ENCODE peak calls at places on chromosomes 3 and 15, in seven cellular contexts. N is H9, K is IMR-90, A is neuronal stem cell, B is H1, C is mesenchymal stem cell, O is trophoblast cell. V is an unnamed sample.

GRCh38 chr15:94844188-94844532 is 612.8 kb downstream of the MCTP2 start:
- DNase-seq in B (no peak), O (no peak), N (no peak), C (no peak), K (no peak), A (peak), V (no peak)

GRCh38 chr3:107921083-107921482 is 169.7 kb downstream of the CD47 start:
- DNase-seq in C (no peak), A (no peak), O (no peak), B (no peak), K (no peak), N (no peak), V (no peak)

GRCh38 chr3:54954019-54954418 is 26.2 kb upstream of the LRTM1 start:
- DNase-seq in O (peak), K (peak), N (peak), B (no peak), A (no peak), C (peak), V (peak)

GRCh38 chr15:86611392-86612040 is 531.8 kb downstream of the AGBL1 start:
- DNase-seq in K (no peak), N (no peak), B (no peak), A (no peak), O (no peak), C (peak), V (peak)

GRCh38 chr15:98421419-98422085 is 226.8 kb upstream of the IGF1R start:
- DNase-seq in O (peak), A (peak), N (peak), C (peak), K (peak), B (peak), V (peak)

GRCh38 chr3:178658694-178659315 is 122.6 kb downstream of the KCNMB2 start:
- DNase-seq in C (no peak), B (no peak), A (no peak), N (no peak), O (peak), K (no peak), V (peak)

GRCh38 chr3:123582315-123582714 is 2.5 kb downstream of the HACD2 start:
- DNase-seq in B (no peak), K (no peak), C (no peak), N (no peak), O (no peak), A (no peak), V (no peak)

GRCh38 chr3:154015307-154015706 is 105.9 kb upstream of the ARHGEF26 start:
- DNase-seq in N (no peak), B (no peak), K (no peak), C (no peak), O (peak), A (no peak), V (no peak)

GRCh38 chr3:27360113-27361078 is 8.8 kb downstream of the NEK10 start:
- DNase-seq in O (no peak), C (peak), A (no peak), K (peak), B (no peak), N (no peak), V (no peak)

GRCh38 chr3:12479919-12480425 is 4.3 kb upstream of the TSEN2 start:
- DNase-seq in O (peak), N (peak), B (peak), K (peak), A (peak), C (peak), V (peak)

GRCh38 chr3:49903451-49904424 is at the start of gene MST1R:
- DNase-seq in O (peak), B (peak), N (peak), C (peak), K (no peak), A (peak), V (peak)

GRCh38 chr3:49902511-49903345 is 945 bp downstream of the MST1R start:
- DNase-seq in N (no peak), A (no peak), C (no peak), O (no peak), B (no peak), K (no peak), V (no peak)

GRCh38 chr3:49899815-49900214 is 3.9 kb downstream of the MST1R start:
- DNase-seq in K (no peak), N (peak), B (peak), O (no peak), A (no peak), C (no peak), V (peak)

GRCh38 chr3:49900491-49901153 is 3.1 kb downstream of the MST1R start:
- DNase-seq in O (peak), C (no peak), A (no peak), N (peak), K (peak), B (no peak), V (no peak)

DNA sequence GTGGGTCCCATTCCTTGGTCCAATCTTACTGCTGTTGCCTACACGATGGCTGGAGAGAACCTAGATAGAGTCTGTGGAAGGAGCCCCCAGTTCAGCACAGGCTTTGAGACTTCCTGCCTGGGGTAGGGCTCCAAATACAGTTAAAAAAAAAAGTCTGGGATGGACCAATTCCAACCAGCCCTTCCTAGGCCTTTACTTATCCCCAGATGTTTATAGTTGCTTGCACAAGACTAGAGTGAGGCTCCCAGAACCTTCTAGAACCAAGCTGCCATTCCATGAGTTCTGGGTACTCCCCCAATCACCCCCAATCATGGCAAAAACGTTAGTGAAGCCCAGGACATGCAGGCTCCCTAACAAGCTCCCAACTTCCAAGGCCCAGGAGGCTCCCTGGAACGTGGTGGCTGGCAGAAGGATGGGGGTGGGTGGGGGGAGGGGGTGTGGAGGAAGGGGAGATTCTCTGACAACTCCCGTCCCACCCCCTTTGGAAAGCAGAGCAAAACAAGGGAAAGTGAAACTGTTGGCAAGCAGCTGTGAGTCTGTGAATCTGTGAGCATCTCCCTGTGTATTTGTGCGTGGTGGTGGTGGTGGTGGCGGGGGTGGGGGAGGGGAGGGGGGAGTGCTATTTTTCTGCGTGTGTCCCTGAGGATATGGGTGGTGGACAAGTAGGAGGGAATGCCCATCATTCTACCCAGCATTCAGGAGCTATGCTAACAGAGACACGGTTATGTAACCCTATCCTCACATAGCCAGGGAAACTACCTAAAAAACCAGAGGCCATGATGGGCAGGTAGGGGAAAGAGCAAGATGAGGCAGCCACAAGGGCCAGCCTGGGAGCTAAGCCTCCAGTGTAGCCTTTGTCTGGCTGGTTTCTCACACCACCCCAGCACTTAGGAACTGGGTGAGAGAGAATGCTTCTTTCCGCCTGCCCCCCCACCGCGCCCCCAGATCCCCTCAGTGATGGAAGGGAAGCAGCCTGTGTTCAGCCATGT is 2.0 kb downstream of the MST1R start:
- DNase-seq in A (no peak), O (no peak), B (no peak), K (peak), C (peak), N (no peak), V (no peak)
- H3K9ac ChIP-seq in A (no peak), O (no peak), B (no peak), K (no peak), C (no peak), N (no peak), V (no peak)

GRCh38 chr15:40322531-40323238 is 807 bp upstream of the INAFM2 start:
- DNase-seq in N (no peak), O (no peak), B (peak), C (peak), K (no peak), A (no peak), V (peak)
- H2AK5ac ChIP-seq in N (no peak), O (peak), B (no peak), C (no peak), K (peak), A (no peak), V (no peak)

GRCh38 chr3:46926871-46927717 is 49.5 kb downstream of the CCDC12 start:
- DNase-seq in K (no peak), A (no peak), C (no peak), N (no peak), O (no peak), B (no peak), V (no peak)
- H3K9ac ChIP-seq in K (no peak), A (peak), C (peak), N (no peak), O (no peak), B (no peak), V (no peak)

DNA sequence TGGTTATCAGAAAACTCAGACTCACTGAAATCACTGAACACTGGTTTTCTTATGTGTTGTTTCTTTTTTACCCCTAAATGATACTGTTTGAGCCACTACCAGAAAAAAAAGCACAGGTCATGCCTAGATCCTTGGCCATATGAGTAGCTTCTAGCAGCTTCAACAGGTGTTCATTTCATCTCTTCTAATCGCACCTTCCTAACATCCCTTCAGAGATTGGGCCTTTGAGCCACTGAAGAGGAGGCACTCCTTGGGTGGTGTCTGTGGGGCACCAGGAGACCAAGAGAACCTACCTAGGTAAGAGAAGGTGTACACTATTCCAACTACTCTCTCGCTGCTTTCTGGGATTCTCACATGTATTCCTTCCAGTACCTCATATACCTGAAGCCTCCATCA is 2.5 kb downstream of the HEG1 start:
- DNase-seq in A (no peak), C (no peak), K (no peak), N (no peak), B (no peak), O (no peak), V (no peak)
- H2AK5ac ChIP-seq in A (no peak), C (peak), K (peak), N (no peak), B (no peak), O (no peak), V (no peak)

GRCh38 chr15:90000175-90000923 is 775 bp upstream of the ZNF710 start:
- DNase-seq in B (peak), N (no peak), C (peak), O (no peak), K (peak), A (peak), V (peak)

GRCh38 chr15:89997079-89997478 is 4.0 kb upstream of the ZNF710 start:
- DNase-seq in C (no peak), O (no peak), K (no peak), A (no peak), B (no peak), N (no peak), V (no peak)

GRCh38 chr15:89998923-89999675 is 2.0 kb upstream of the ZNF710 start:
- DNase-seq in C (peak), A (no peak), O (no peak), N (no peak), B (no peak), K (no peak), V (no peak)

GRCh38 chr15:89999676-90000174 is 1.4 kb upstream of the ZNF710 start:
- DNase-seq in C (peak), A (peak), N (peak), B (no peak), O (no peak), K (peak), V (peak)

GRCh38 chr15:89998141-89998661 is 2.9 kb upstream of the ZNF710 start:
- DNase-seq in C (peak), K (peak), O (peak), N (no peak), A (no peak), B (no peak), V (peak)
- H3K9ac ChIP-seq in C (no peak), K (no peak), O (no peak), N (no peak), A (no peak), B (no peak), V (peak)

DNA sequence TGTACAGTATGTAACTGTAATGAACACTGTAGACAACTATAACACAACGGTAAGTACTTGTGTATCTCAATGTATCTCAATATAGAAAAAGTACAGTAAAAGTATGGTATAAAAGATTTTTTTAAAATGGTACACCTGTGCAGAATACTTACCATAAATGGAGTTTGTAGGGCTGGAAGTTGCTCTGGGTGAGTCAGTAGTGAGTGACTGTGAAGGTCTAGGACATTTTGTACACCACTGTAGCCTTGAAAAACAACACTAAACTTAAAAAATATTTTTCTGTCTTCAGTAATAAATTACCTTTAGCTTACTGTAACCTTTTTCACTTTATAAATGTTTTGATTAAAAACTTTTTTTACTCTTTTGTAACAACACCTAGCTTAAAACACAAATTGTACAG is 142.9 kb downstream of the ATG7 start:
- DNase-seq in K (no peak), B (no peak), C (no peak), A (no peak), N (no peak), O (no peak), V (no peak)
- H2AK5ac ChIP-seq in K (no peak), B (no peak), C (no peak), A (no peak), N (no peak), O (no peak), V (no peak)

GRCh38 chr3:3532544-3532943 is 266.7 kb upstream of the LRRN1 start:
- DNase-seq in O (no peak), N (no peak), K (no peak), B (no peak), A (no peak), C (no peak), V (no peak)

DNA sequence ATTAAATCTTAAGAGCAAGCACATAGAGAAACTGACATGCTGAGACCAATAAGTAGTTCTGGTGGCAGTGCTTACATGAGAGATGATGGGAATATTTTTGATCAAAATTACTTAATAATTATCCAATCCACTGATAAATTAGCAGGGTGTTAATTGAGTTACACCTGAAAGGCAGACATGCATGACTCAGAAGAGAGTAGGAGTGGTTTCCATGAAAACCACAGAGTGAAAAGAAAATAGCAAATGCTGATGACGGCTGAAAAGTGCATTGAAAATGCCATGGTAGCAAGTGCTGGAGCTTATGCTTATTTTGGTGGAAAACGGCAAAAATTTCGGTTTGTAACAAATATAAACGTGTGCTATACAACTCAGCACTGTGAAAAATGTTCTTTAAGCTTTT is 267.8 kb upstream of the LRRN1 start:
- DNase-seq in C (no peak), B (no peak), A (no peak), O (no peak), N (no peak), K (no peak), V (no peak)
- H3K9ac ChIP-seq in C (no peak), B (no peak), A (no peak), O (no peak), N (no peak), K (no peak), V (no peak)

DNA sequence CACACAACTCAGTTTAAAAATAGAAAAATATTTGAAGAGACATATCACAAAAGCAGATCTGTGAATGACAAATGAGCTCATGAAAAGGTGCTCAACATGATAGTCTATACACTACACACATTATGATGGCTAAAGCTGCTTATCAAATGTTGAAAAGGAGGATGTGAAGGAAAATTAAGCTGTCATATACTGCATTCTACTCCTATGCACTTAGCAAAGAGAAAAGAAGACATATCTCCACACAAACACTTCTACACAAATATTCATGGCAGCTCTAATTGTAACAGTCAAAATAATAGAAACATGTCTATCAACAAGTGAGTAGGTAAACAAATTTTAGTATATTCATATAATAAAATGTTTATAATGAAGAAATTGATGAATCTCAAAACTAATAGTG is 540.5 kb downstream of the PLOD2 start:
- DNase-seq in N (no peak), C (no peak), B (no peak), K (no peak), A (no peak), O (no peak), V (no peak)
- H2AK5ac ChIP-seq in N (no peak), C (no peak), B (no peak), K (no peak), A (no peak), O (no peak), V (no peak)

DNA sequence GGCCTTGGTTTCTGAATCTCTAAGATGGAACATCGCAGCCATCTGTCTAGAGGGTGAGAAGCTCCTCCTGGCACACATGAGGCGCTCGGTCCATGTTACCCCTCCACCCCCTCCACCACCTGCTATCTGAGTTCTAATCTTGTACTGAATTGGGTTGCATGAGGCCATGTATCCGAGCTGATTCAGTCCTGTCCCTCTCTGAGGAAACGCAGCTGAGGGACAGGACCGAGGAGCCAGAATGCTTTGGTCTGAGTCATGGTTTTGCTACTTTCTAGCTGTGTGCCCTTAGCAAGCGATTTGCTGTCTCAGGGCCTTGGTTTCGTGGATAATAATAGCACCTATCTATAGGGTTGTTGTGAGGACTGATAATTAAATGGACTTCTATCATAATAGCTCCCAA is 87.8 kb upstream of the SEC13 start:
- DNase-seq in K (peak), N (no peak), B (no peak), O (peak), A (no peak), C (peak), V (no peak)
- H3K9ac ChIP-seq in K (no peak), N (no peak), B (no peak), O (no peak), A (no peak), C (no peak), V (no peak)